ENCODE peak calls at places on chromosomes 13 and 19, in ten cellular contexts. E, W, P, O, Z, Q, S, V, I and R are unnamed samples.

GRCh38 chr19:47035495-47036232 is 12.8 kb downstream of the TMEM160 start:
- DNase-seq in Q (peak), V (peak), S (peak), E (peak), W (peak), O (peak), Z (peak), I (peak), P (peak), R (peak)

GRCh38 chr13:21022694-21023325 is 38.6 kb downstream of the LATS2 start:
- DNase-seq in O (no peak), V (peak), I (no peak), W (no peak), E (no peak), Q (no peak), P (no peak), S (no peak), Z (no peak), R (no peak)

GRCh38 chr13:59666504-59666903 is 497.2 kb downstream of the DIAPH3 start:
- DNase-seq in Q (no peak), P (no peak), W (no peak), O (no peak), S (no peak), Z (no peak), I (no peak), E (no peak), V (no peak), R (peak)

GRCh38 chr19:34837262-34837661 is 64.2 kb upstream of the ZNF599 start:
- DNase-seq in E (peak), I (no peak), Q (no peak), Z (no peak), P (no peak), O (no peak), V (no peak), S (peak), W (peak), R (no peak)

GRCh38 chr19:43560687-43561086 is 14.6 kb downstream of the XRCC1 start:
- DNase-seq in W (no peak), P (no peak), Z (peak), E (no peak), O (no peak), S (no peak), Q (no peak), V (peak), I (no peak), R (no peak)

GRCh38 chr19:8146877-8147575 is 2.4 kb downstream of the FBN3 start:
- DNase-seq in Q (no peak), S (no peak), V (no peak), Z (no peak), P (no peak), I (no peak), E (no peak), O (no peak), W (no peak), R (no peak)

GRCh38 chr19:32671883-32672282 is 3.1 kb downstream of the ANKRD27 start:
- DNase-seq in Q (no peak), I (no peak), E (no peak), V (no peak), S (no peak), W (no peak), Z (no peak), O (no peak), P (no peak), R (no peak)

GRCh38 chr19:42400404-42400803 is 10.3 kb upstream of the CNFN start:
- DNase-seq in W (no peak), I (no peak), E (no peak), Q (no peak), O (no peak), S (no peak), V (no peak), Z (no peak), P (no peak), R (no peak)

GRCh38 chr13:39036212-39036611 is 1.7 kb downstream of the PROSER1 start:
- DNase-seq in P (no peak), Z (peak), W (no peak), V (peak), O (no peak), I (no peak), Q (no peak), E (no peak), S (peak), R (no peak)

GRCh38 chr19:41112728-41113290 is 1.4 kb upstream of the CYP2F1 start:
- DNase-seq in P (no peak), E (peak), Z (no peak), O (no peak), V (no peak), I (peak), W (no peak), S (no peak), Q (no peak), R (no peak)

GRCh38 chr19:45927565-45928261 is 13.1 kb upstream of the NANOS2 start:
- DNase-seq in W (peak), Q (peak), O (peak), I (peak), P (peak), S (peak), V (peak), Z (peak), E (peak), R (peak)

GRCh38 chr19:3618144-3618810 is 8.3 kb downstream of the CACTIN start:
- DNase-seq in E (peak), O (no peak), V (peak), S (peak), Q (peak), W (peak), I (peak), Z (peak), P (peak), R (no peak)

GRCh38 chr13:77779461-77780272 is 82.2 kb downstream of the SLAIN1 start:
- DNase-seq in W (no peak), P (no peak), O (peak), E (no peak), S (peak), Q (peak), V (peak), I (no peak), Z (peak), R (peak)

GRCh38 chr19:41998246-41999020 is 4.4 kb upstream of the ATP1A3 start:
- DNase-seq in S (peak), W (no peak), V (peak), Q (no peak), O (peak), P (peak), E (no peak), I (no peak), Z (peak), R (no peak)

GRCh38 chr19:19491321-19492025 is 23.9 kb downstream of the TSSK6 start:
- DNase-seq in Z (no peak), O (no peak), Q (no peak), I (no peak), P (no peak), V (no peak), W (no peak), E (no peak), S (no peak), R (no peak)

GRCh38 chr19:18741566-18742121 is 49.5 kb downstream of the COMP start:
- DNase-seq in W (no peak), E (peak), P (no peak), Q (no peak), S (peak), Z (peak), O (peak), I (no peak), V (no peak), R (no peak)

GRCh38 chr13:45336025-45336800 is 4.8 kb downstream of the TPT1 start:
- DNase-seq in E (no peak), I (no peak), O (no peak), Z (no peak), S (no peak), W (no peak), V (no peak), P (no peak), Q (no peak), R (no peak)

GRCh38 chr19:51337861-51338562 is 3.9 kb downstream of the VSIG10L start:
- DNase-seq in O (no peak), Q (no peak), I (no peak), S (no peak), E (no peak), V (no peak), P (peak), W (no peak), Z (no peak), R (no peak)

GRCh38 chr13:101626925-101627555 is 174.6 kb downstream of the ITGBL1 start:
- DNase-seq in P (no peak), I (peak), Z (no peak), Q (peak), W (no peak), E (no peak), O (no peak), V (no peak), S (no peak), R (no peak)

GRCh38 chr19:18249834-18250233 is 23.6 kb upstream of the PDE4C start:
- DNase-seq in Q (no peak), O (no peak), I (no peak), Z (no peak), P (no peak), S (no peak), E (no peak), V (no peak), W (no peak), R (no peak)

GRCh38 chr19:49216076-49216475 is 58.5 kb downstream of the TRPM4 start:
- DNase-seq in W (no peak), O (no peak), Z (peak), E (peak), P (no peak), V (no peak), Q (no peak), S (no peak), I (no peak), R (peak)

GRCh38 chr19:30696514-30696913 is 324.3 kb downstream of the ZNF536 start:
- DNase-seq in I (no peak), Q (no peak), P (peak), W (no peak), S (no peak), V (peak), E (no peak), O (no peak), Z (no peak), R (no peak)

GRCh38 chr19:41299755-41300089 is 10.2 kb upstream of the CCDC97 start:
- DNase-seq in E (peak), P (no peak), V (no peak), Z (peak), W (peak), Q (no peak), S (peak), O (peak), I (peak), R (peak)

GRCh38 chr13:20221772-20222171 is 10.3 kb downstream of the GJB6 start:
- DNase-seq in S (no peak), O (no peak), I (no peak), P (no peak), W (no peak), V (no peak), Q (no peak), Z (peak), E (no peak), R (no peak)